ENCODE peak calls at places on chromosomes 1 and 21, in ten cellular contexts. E is suprapubic skin, V is prostate gland, J is A549, Y is heart left ventricle, F is sigmoid colon, S is HCT116, K is HepG2, A is transverse colon, O is body of pancreas. H is an unnamed sample. For H3K4me1, the result is how much of the 10 kb centered on the place peaks cover.

GRCh38 chr1:46804027-46804889 is 5.4 kb downstream of the CYP4B1 start:
- DNase-seq in Y (no peak), F (no peak), A (no peak), K (no peak), V (no peak), S (no peak), E (no peak), J (no peak), O (no peak), H (no peak)

GRCh38 chr1:203200916-203201315 is 14.4 kb upstream of the CHI3L1 start:
- DNase-seq in A (no peak), S (no peak), V (no peak), Y (no peak), O (no peak), E (no peak), K (no peak), F (peak), J (no peak), H (no peak)

GRCh38 chr1:30409476-30410152 is 313.8 kb downstream of the MATN1 start:
- DNase-seq in A (no peak), J (no peak), O (no peak), E (peak), F (no peak), V (peak), Y (peak), K (no peak), S (no peak), H (no peak)

GRCh38 chr1:18288609-18289219 is 181.1 kb downstream of the IGSF21 start:
- DNase-seq in K (no peak), Y (no peak), J (no peak), A (no peak), O (no peak), V (peak), E (no peak), S (no peak), F (no peak), H (no peak)

GRCh38 chr1:153957744-153958110 is 685 bp downstream of the CRTC2 start:
- DNase-seq in F (no peak), Y (no peak), V (no peak), O (no peak), S (no peak), A (peak), E (no peak), J (no peak), K (no peak), H (no peak)

GRCh38 chr1:42295816-42296215 is 39.2 kb downstream of the FOXJ3 start:
- DNase-seq in Y (no peak), A (no peak), K (no peak), S (no peak), O (no peak), E (no peak), F (no peak), V (no peak), J (no peak), H (no peak)

GRCh38 chr1:63902844-63903589 is 129.2 kb downstream of the ROR1 start:
- DNase-seq in K (no peak), S (no peak), J (no peak), F (no peak), V (no peak), E (no peak), A (no peak), O (peak), Y (no peak), H (no peak)

GRCh38 chr1:173507205-173507846 is 30.2 kb downstream of the PRDX6 start:
- DNase-seq in Y (no peak), S (peak), K (no peak), V (no peak), A (no peak), F (no peak), O (no peak), J (peak), E (no peak), H (no peak)

GRCh38 chr1:165644064-165644735 is 13.2 kb downstream of the MGST3 start:
- DNase-seq in K (no peak), E (no peak), S (no peak), J (no peak), A (no peak), V (no peak), F (no peak), O (no peak), Y (no peak), H (no peak)

GRCh38 chr1:80212021-80212420 is 1205.5 kb upstream of the ADGRL4 start:
- DNase-seq in K (no peak), S (no peak), E (no peak), O (no peak), A (no peak), Y (no peak), V (no peak), F (no peak), J (no peak), H (no peak)

GRCh38 chr1:228072658-228073043 is 9.9 kb upstream of the ARF1 start:
- DNase-seq in S (no peak), E (peak), J (no peak), V (no peak), K (no peak), F (no peak), O (no peak), Y (no peak), A (no peak), H (no peak)

GRCh38 chr1:229693124-229693523 is 67.1 kb downstream of the URB2 start:
- DNase-seq in K (no peak), O (no peak), A (no peak), V (no peak), J (no peak), E (no peak), S (no peak), F (no peak), Y (no peak), H (no peak)

GRCh38 chr1:44828841-44829440 is 14.1 kb downstream of the PTCH2 start:
- DNase-seq in K (no peak), V (no peak), O (no peak), A (no peak), F (no peak), J (no peak), E (no peak), S (no peak), Y (no peak), H (no peak)

GRCh38 chr21:17796037-17796403 is 23.1 kb downstream of the C21orf91 start:
- DNase-seq in F (no peak), S (no peak), V (no peak), A (no peak), K (peak), J (no peak), O (no peak), E (no peak), Y (no peak), H (no peak)

GRCh38 chr1:199644912-199645311 is 382.6 kb upstream of the NR5A2 start:
- DNase-seq in V (no peak), F (no peak), O (no peak), S (no peak), K (no peak), E (no peak), Y (no peak), J (no peak), A (no peak), H (no peak)

GRCh38 chr1:44919387-44919786 is 67.0 kb downstream of the EIF2B3 start:
- DNase-seq in Y (no peak), S (no peak), E (no peak), J (no peak), K (no peak), O (no peak), V (no peak), A (no peak), F (no peak), H (no peak)

GRCh38 chr1:73366734-73367413 is 831.1 kb downstream of the LRRIQ3 start:
- DNase-seq in V (no peak), K (no peak), J (no peak), Y (no peak), F (no peak), A (no peak), S (no peak), O (no peak), E (no peak), H (no peak)

GRCh38 chr1:167934407-167935251 is 1.9 kb upstream of the DCAF6 start:
- DNase-seq in O (no peak), S (no peak), Y (no peak), F (no peak), K (no peak), V (no peak), A (no peak), J (peak), E (no peak), H (no peak)

GRCh38 chr1:226563666-226564065 is 15.1 kb downstream of the STUM start:
- DNase-seq in E (no peak), J (no peak), V (no peak), Y (no peak), A (no peak), K (no peak), F (peak), O (no peak), S (no peak), H (no peak)
- H3K4me1 ChIP-seq in E (under half), J (under half), V (under half), Y (under half), A (under half), K (under half), F (under half), O (under half), S (under half), H (under half)

GRCh38 chr1:118247593-118247992 is 62.6 kb upstream of the SPAG17 start:
- DNase-seq in K (peak), E (no peak), O (peak), S (peak), J (peak), A (no peak), V (no peak), Y (no peak), F (no peak), H (no peak)
- TF ChIP-seq CTCF in K (peak), E (no peak), O (no peak), S (peak), J (no peak), A (no peak), V (no peak), Y (no peak), F (no peak), H (no peak)

GRCh38 chr1:243266231-243266630 is 10.4 kb downstream of the SDCCAG8 start:
- DNase-seq in K (no peak), J (no peak), F (no peak), O (no peak), Y (no peak), S (no peak), A (no peak), V (no peak), E (no peak), H (no peak)

GRCh38 chr1:243263824-243264223 is 8.0 kb downstream of the SDCCAG8 start:
- DNase-seq in F (no peak), E (no peak), A (no peak), V (no peak), K (no peak), Y (no peak), S (no peak), O (no peak), J (no peak), H (no peak)

GRCh38 chr1:243261389-243261788 is 5.5 kb downstream of the SDCCAG8 start:
- DNase-seq in O (no peak), V (no peak), Y (no peak), J (no peak), A (no peak), S (no peak), F (no peak), E (no peak), K (no peak), H (no peak)

GRCh38 chr1:243267346-243268283 is 11.8 kb downstream of the SDCCAG8 start:
- DNase-seq in K (no peak), S (no peak), Y (no peak), A (no peak), V (no peak), O (peak), J (peak), E (no peak), F (no peak), H (no peak)

GRCh38 chr1:243264718-243265117 is 8.9 kb downstream of the SDCCAG8 start:
- DNase-seq in E (no peak), K (no peak), V (no peak), A (no peak), F (no peak), S (no peak), J (peak), O (no peak), Y (no peak), H (no peak)
- TF ChIP-seq POLR2A in E (no peak), K (no peak), V (no peak), A (no peak), F (no peak), S (no peak), J (no peak), O (no peak), Y (no peak), H (no peak)

DNA sequence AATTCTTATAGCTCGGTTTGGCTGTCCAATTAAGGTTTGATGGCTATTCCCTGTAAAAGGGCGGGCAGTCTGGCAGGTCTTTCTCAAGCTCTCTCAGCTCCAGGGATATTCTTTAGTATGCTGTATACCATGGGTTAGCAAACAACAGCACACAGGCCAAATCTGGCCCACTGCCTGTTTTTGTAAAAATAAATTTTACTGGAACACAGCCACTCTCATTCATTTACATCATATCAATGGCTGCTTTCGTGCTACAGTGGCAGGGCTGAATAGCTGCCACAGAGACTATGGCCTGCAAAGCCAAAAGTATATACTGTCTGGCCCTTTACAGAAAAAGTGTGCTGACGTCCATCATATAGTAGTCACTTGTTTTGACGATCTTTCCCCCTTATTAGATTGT is 32.0 kb downstream of the MACO1 start:
- DNase-seq in E (no peak), J (no peak), Y (peak), O (no peak), K (no peak), F (no peak), V (no peak), A (peak), S (no peak), H (no peak)
- H3K4me1 ChIP-seq in E (under half), J (under half), Y (under half), O (under half), K (under half), F (under half), V (under half), A (under half), S (under half), H (under half)

DNA sequence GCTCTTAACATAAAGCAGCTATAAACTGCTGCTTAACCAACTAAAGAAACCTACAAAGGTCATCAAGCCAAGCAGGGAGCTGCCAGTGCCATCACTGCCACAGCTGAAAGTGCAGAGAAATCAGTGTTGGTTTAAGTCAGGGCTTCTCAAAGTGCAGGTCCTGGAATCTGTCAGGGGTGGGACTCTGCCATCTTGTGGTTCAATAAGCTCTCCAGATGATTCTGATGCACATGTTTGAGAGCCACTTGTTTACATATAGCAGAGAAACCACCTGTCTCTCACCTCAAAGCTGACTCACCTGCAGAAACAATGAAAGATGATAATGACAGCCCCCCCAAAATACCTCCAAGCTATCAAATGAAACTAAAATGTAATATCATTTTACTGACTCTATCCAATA is 49.3 kb downstream of the SH3GLB1 start:
- DNase-seq in V (no peak), K (peak), O (no peak), J (peak), F (no peak), E (no peak), Y (no peak), S (peak), A (no peak), H (no peak)
- TF ChIP-seq CTCF in V (no peak), K (peak), O (no peak), J (peak), F (no peak), E (no peak), Y (no peak), S (no peak), A (no peak), H (no peak)

GRCh38 chr1:67020304-67020703 is 33.6 kb downstream of the SLC35D1 start:
- DNase-seq in V (no peak), S (no peak), F (no peak), O (no peak), J (no peak), E (no peak), K (no peak), Y (no peak), A (no peak), H (no peak)

GRCh38 chr1:67020765-67021164 is 33.2 kb downstream of the SLC35D1 start:
- DNase-seq in K (no peak), Y (no peak), J (no peak), A (no peak), E (no peak), O (no peak), S (no peak), V (no peak), F (no peak), H (no peak)

GRCh38 chr1:67019121-67019520 is 34.8 kb downstream of the SLC35D1 start:
- DNase-seq in V (no peak), O (no peak), F (no peak), Y (no peak), K (no peak), J (no peak), S (no peak), A (no peak), E (no peak), H (no peak)

GRCh38 chr1:67019600-67020136 is 34.3 kb downstream of the SLC35D1 start:
- DNase-seq in Y (peak), V (no peak), S (no peak), A (no peak), E (no peak), J (no peak), F (no peak), O (no peak), K (no peak), H (no peak)

DNA sequence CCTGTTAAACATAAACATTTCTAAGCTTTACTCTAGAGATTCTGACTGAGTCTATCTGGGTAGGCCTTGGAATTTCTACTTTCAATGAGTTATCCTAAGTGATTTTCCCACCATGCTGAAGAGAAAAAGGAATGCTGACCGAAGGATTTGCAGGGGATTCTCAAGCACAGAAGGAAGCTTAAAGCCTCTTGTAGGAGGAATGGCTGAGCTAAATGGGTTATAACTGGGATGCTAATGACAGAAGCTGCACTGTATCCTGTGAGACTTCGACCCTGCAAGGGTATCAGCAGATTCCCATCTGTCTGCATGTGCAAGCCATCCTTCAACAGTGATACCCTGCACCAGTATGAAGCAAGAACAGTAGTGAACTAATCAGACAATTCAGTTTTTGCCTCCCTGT is 35.4 kb downstream of the SLC35D1 start:
- DNase-seq in A (no peak), V (no peak), K (no peak), Y (no peak), J (no peak), E (no peak), F (no peak), O (no peak), S (no peak), H (no peak)
- TF ChIP-seq POLR2A in A (no peak), V (no peak), K (no peak), Y (no peak), J (no peak), E (no peak), F (no peak), O (no peak), S (no peak), H (no peak)

DNA sequence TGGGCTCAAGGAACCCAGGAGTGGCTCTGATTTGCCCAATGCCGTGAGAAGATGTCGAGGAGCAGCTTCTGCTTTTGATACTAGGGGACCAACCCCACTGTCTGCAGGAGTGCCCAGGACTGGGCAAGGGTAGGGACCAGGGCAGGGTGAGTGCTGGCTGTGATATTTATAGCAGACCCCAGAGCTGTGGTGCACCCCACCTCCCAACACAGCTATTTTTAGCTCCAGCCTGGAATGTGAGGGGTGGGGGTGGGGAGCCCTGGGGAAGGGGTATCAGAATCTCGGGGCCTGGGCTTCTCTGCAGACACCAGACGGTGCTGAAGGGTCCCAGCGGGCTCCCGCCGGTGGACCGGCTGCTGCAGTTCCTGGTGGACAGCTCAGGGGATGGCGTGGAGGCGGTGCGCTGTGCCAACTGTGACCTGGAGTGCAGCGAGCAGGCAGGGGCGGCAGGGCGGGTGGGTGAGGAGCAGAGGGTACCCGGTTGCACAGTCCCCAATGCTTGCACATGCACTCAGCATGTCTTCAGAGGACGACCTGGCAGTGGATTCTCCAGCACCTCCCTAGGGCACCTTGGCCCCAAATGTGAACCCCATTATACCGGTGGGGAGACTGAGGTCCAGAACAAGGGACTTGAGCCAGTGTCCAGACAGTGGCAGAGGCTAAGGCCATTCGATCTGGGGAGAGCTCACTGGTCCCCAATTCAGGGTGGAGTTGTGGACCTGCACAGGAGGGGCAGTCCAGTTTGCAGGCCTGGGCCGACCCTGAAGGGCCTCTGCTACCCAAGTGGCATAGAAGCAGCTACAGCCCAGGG is 1.4 kb downstream of the RNF207 start:
- DNase-seq in F (no peak), S (no peak), K (no peak), A (no peak), E (no peak), J (no peak), V (no peak), Y (no peak), O (no peak), H (no peak)
- H3K4me1 ChIP-seq in F (under half), S (under half), K (under half), A (under half), E (under half), J (under half), V (under half), Y (half or more), O (under half), H (under half)